ENCODE peak calls at places on chromosomes 5 and 9, in five cellular contexts. H, Y, E, C and P are unnamed samples.

GRCh38 chr5:147452137-147452838 is 57.6 kb downstream of the DPYSL3 start:
- DNase-seq in H (no peak), E (peak), Y (no peak), C (no peak), P (no peak)

GRCh38 chr9:82584349-82584846 is 478.5 kb downstream of the RASEF start:
- DNase-seq in H (no peak), E (no peak), C (no peak), Y (no peak), P (no peak)

GRCh38 chr5:120621339-120621738 is 157.2 kb downstream of the PRR16 start:
- DNase-seq in C (no peak), H (no peak), Y (no peak), E (peak), P (no peak)

GRCh38 chr5:59081693-59082092 is 498.8 kb downstream of the RAB3C start:
- DNase-seq in E (no peak), Y (no peak), C (no peak), H (no peak), P (no peak)

GRCh38 chr5:142841511-142842255 is 71.5 kb downstream of the ARHGAP26 start:
- DNase-seq in H (peak), C (no peak), E (peak), Y (no peak), P (no peak)

GRCh38 chr9:74577956-74578355 is 80.8 kb downstream of the RORB start:
- DNase-seq in Y (peak), C (no peak), E (peak), H (peak), P (no peak)

GRCh38 chr5:139705191-139705590 is 57.0 kb downstream of the CXXC5 start:
- DNase-seq in H (no peak), Y (no peak), E (no peak), C (no peak), P (no peak)

GRCh38 chr5:148209151-148209550 is 6.3 kb downstream of the SPINK6 start:
- DNase-seq in C (no peak), H (no peak), E (no peak), Y (no peak), P (no peak)

GRCh38 chr5:168313596-168314204 is 22.3 kb downstream of the WWC1 start:
- DNase-seq in C (no peak), Y (no peak), E (no peak), H (no peak), P (no peak)

GRCh38 chr9:34549407-34549732 is 26.6 kb upstream of the ENHO start:
- DNase-seq in E (no peak), Y (no peak), H (no peak), C (no peak), P (no peak)

GRCh38 chr5:138632900-138633489 is 57.8 kb upstream of the HSPA9 start:
- DNase-seq in H (peak), C (peak), E (peak), Y (peak), P (peak)

GRCh38 chr5:113513384-113514262 is at the start of gene YTHDC2:
- DNase-seq in H (peak), E (peak), C (peak), Y (peak), P (peak)

GRCh38 chr9:134193912-134194535 is 29.7 kb upstream of the RNU6ATAC start:
- DNase-seq in C (no peak), E (no peak), H (no peak), Y (no peak), P (no peak)

GRCh38 chr5:165576678-165577275 is 2071.4 kb downstream of the MAT2B start:
- DNase-seq in Y (no peak), H (no peak), C (no peak), E (no peak), P (no peak)

GRCh38 chr5:79146352-79146751 is 34.7 kb downstream of the BHMT start:
- DNase-seq in H (peak), C (peak), E (no peak), Y (peak), P (no peak)

GRCh38 chr5:75885849-75886596 is 168.8 kb upstream of the POC5 start:
- DNase-seq in Y (no peak), E (peak), H (no peak), C (no peak), P (no peak)

GRCh38 chr9:121567142-121568100 is 67.8 kb upstream of the GGTA1 start:
- DNase-seq in Y (no peak), E (no peak), C (no peak), H (no peak), P (no peak)

GRCh38 chr9:87451149-87451548 is 46.5 kb upstream of the DAPK1 start:
- DNase-seq in E (no peak), H (no peak), Y (no peak), C (no peak), P (no peak)

GRCh38 chr9:130286781-130287428 is 21.3 kb downstream of the HMCN2 start:
- DNase-seq in Y (no peak), H (no peak), C (no peak), E (no peak), P (no peak)

GRCh38 chr5:91252916-91253315 is 130.2 kb downstream of the ARRDC3 start:
- DNase-seq in E (no peak), C (no peak), H (no peak), Y (no peak), P (no peak)

GRCh38 chr9:106936680-106937079 is 73.7 kb downstream of the ZNF462 start:
- DNase-seq in Y (no peak), C (no peak), H (no peak), E (no peak), P (no peak)

GRCh38 chr5:11719888-11720481 is 184.3 kb downstream of the CTNND2 start:
- DNase-seq in H (no peak), E (peak), Y (peak), C (peak), P (peak)

GRCh38 chr5:2430606-2431005 is 320.9 kb downstream of the IRX2 start:
- DNase-seq in C (no peak), H (no peak), E (no peak), Y (no peak), P (no peak)

GRCh38 chr9:93083592-93084470 is 12.2 kb upstream of the CARD19 start:
- DNase-seq in H (peak), E (peak), C (no peak), Y (no peak), P (no peak)

GRCh38 chr5:88666761-88667186 is 216.2 kb downstream of the MEF2C start:
- DNase-seq in Y (peak), C (no peak), E (peak), H (no peak), P (no peak)

GRCh38 chr5:28254846-28255245 is 1216.5 kb upstream of the CDH9 start:
- DNase-seq in E (no peak), Y (peak), H (peak), C (no peak), P (no peak)

GRCh38 chr5:14213253-14213652 is 70.1 kb downstream of the TRIO start:
- DNase-seq in C (no peak), H (no peak), E (no peak), Y (no peak), P (no peak)

GRCh38 chr5:14212838-14213237 is 69.7 kb downstream of the TRIO start:
- DNase-seq in Y (no peak), H (no peak), E (no peak), C (no peak), P (no peak)

GRCh38 chr5:14215901-14216300 is 72.8 kb downstream of the TRIO start:
- DNase-seq in H (no peak), C (no peak), E (peak), Y (no peak), P (no peak)

GRCh38 chr5:14211818-14212799 is 69.0 kb downstream of the TRIO start:
- DNase-seq in C (no peak), Y (no peak), E (no peak), H (no peak), P (no peak)

GRCh38 chr5:14213813-14214585 is 70.9 kb downstream of the TRIO start:
- DNase-seq in C (no peak), H (no peak), E (peak), Y (no peak), P (no peak)
- H3K27ac ChIP-seq in C (no peak), H (peak), E (no peak), Y (no peak), P (no peak)

GRCh38 chr9:119114681-119115080 is 254.6 kb downstream of the BRINP1 start:
- DNase-seq in H (no peak), Y (no peak), C (no peak), E (no peak), P (no peak)
- TF ChIP-seq CTCF in H (no peak), Y (no peak), C (no peak), E (no peak), P (no peak)

DNA sequence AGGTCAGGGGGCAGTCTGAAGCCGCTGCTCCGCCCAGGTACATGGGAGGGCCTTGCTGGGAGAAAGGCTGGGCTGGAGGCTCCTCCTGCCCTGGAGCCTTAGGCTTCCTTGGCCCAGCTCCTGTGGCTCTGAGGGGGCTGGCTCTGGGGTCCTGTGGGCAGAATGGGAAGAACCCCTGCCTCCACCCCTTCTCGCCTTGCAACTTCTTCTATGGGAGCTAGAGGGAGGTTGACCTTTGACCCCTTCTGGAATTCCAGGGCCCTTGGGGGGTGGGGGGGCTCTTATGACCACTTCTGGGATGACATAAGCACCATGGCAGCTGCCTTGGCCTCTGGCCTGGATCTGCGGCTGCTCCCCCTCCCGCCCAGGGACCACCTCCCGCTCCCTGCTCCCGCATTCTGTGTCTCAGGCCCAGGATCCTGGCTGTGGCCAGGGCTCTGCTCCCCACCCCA is 32.2 kb downstream of the IER5L start:
- DNase-seq in E (peak), H (peak), C (no peak), Y (no peak), P (no peak)
- H2AFZ ChIP-seq in E (no peak), H (no peak), C (no peak), Y (no peak), P (no peak)

GRCh38 chr9:110668528-110669167 is at the start of gene MUSK:
- DNase-seq in Y (no peak), H (no peak), E (no peak), C (no peak), P (no peak)
- H3K27ac ChIP-seq in Y (peak), H (no peak), E (no peak), C (no peak), P (no peak)

DNA sequence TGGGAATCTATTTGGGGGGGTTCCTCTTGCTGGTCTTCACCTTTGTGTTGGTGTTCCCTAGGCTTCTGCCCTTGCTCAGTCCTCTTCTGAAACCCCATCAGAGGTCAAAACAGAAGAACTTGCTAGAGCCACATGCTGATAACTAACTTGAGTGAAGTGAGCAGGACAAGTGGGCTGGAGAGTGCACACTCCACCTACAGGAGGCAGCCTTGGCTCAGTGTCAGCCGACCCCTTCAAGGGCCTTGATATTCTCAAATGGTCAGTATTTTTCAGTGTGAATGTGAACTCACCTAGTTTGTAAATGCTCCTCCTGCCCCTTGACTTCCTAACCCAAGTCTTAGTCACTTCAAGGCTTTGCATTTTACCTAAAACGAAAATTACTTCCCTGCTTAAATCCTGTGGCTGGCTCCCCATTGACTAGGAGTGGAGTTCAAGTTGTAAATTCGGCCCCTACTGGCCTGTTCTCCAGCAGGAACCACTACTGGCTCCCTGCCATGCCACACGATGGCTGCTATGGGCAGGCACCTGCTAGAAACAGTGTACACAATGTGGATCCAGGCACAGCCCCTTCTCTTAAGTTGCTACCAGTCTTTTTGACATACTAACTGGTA is 3.6 kb upstream of the SLC1A3 start:
- DNase-seq in C (no peak), E (no peak), H (no peak), Y (peak), P (no peak)
- TF ChIP-seq CTCF in C (no peak), E (peak), H (peak), Y (peak), P (no peak)

GRCh38 chr5:176362098-176362442 is 506 bp upstream of the KIAA1191 start:
- DNase-seq in C (no peak), H (no peak), E (no peak), Y (no peak), P (no peak)

GRCh38 chr5:176366575-176366894 is 1.2 kb downstream of the ARL10 start:
- DNase-seq in E (no peak), H (no peak), Y (no peak), C (no peak), P (no peak)

GRCh38 chr5:176365663-176366574 is 632 bp downstream of the ARL10 start:
- DNase-seq in H (peak), E (peak), C (no peak), Y (no peak), P (no peak)

GRCh38 chr5:176361437-176362097 is at the start of gene KIAA1191:
- DNase-seq in E (peak), Y (peak), C (peak), H (peak), P (peak)

DNA sequence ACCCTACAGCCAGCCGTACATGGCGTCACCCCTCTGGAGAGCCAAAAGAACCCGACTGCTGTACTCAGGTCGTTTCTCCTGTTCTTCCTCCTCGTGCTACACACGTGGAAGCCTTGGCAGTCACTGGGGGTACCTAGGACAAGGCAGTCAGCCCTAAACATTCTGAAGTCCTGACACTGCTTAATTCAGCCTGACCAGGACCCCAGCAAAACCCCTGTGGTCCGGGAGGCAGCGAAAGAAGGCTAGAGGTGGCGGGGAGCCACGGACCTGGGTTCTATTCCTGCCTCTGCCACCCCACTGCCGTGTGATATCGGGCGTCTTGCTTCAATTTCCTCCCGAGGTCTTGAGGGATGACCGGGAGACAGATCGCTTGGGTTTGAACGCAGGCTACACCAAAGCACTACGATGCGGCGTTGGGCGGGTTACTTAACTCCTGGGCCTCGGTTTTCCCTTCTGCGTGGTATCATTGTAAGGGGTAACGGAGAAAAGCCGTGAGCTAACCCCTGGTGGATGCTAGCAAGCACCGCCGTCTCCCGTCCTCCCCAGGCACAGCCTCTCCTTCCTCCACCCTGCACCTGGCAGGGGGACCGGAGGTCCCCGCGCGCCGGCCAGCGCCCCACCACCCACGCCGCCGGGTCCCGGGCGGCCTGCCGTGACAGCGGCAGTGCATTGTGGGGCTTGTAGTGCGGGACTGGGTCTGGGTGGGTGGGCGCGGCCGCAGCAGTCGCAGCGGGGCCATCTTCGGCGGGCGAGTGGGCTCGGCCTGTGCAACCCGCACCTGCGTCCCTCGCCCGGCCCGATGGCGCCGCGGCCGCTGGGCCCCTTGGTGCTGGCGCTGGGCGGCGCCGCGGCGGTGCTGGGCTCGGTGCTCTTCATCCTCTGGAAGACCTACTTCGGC is at the start of gene ARL10:
- DNase-seq in Y (no peak), C (no peak), E (peak), H (peak), P (no peak)
- H2AFZ ChIP-seq in Y (no peak), C (peak), E (peak), H (peak), P (no peak)

GRCh38 chr5:172445866-172446265 is 8.5 kb downstream of the SH3PXD2B start:
- DNase-seq in E (no peak), Y (no peak), H (no peak), C (no peak), P (no peak)

GRCh38 chr5:172446336-172447051 is 7.8 kb downstream of the SH3PXD2B start:
- DNase-seq in H (no peak), E (no peak), Y (no peak), C (no peak), P (no peak)

GRCh38 chr5:172443441-172444109 is 10.8 kb downstream of the SH3PXD2B start:
- DNase-seq in C (peak), E (no peak), H (peak), Y (peak), P (peak)

GRCh38 chr5:172444110-172444510 is 10.2 kb downstream of the SH3PXD2B start:
- DNase-seq in E (no peak), Y (peak), H (peak), C (peak), P (no peak)

DNA sequence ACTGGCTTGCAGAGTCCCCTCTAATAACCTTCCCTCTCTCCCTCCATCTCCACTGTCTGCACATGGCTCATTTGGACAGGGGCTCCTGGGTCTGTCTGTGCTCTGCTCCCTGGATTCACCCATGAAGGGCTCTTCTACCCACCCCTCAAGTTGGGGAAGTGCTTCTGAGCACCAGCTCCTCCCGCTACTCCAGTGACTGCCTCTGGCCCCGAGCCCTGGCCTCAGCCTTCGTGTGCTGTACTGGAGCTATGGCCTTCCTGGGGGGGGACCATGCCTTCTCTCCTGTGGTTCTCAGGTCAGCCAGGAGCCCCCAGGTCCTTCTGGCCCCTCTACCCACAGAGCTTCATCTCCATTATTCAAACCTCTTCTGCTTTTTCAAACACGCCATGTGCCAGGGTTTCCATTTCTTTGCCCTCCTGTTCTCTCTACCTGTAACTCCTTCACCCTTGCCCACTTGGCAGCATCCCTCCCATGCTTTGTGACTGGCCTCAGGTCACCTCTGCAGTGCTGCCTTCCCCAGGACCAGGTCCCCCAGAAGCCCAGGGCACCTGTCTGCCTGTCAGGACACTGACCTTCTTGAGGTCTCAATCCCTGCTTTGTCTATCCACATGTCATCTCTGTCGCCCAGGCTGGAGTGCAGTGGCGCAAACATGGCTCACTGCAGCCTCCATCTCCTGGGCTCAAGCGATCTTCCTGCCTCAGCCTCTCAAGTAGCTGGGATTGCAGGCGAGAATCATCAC is 9.5 kb downstream of the SH3PXD2B start:
- DNase-seq in Y (no peak), H (no peak), E (no peak), C (no peak), P (no peak)
- H3K27ac ChIP-seq in Y (no peak), H (no peak), E (no peak), C (no peak), P (no peak)

GRCh38 chr9:108838017-108838416 is 17.8 kb downstream of the ACTL7B start:
- DNase-seq in Y (peak), C (peak), E (no peak), H (peak), P (no peak)

GRCh38 chr9:108836771-108837170 is 19.0 kb downstream of the ACTL7B start:
- DNase-seq in H (no peak), E (peak), C (peak), Y (peak), P (no peak)

GRCh38 chr9:108835831-108836230 is 20.0 kb downstream of the ACTL7B start:
- DNase-seq in Y (peak), E (no peak), C (peak), H (no peak), P (no peak)

GRCh38 chr9:108836319-108836718 is 19.5 kb downstream of the ACTL7B start:
- DNase-seq in H (no peak), C (no peak), Y (no peak), E (no peak), P (no peak)

DNA sequence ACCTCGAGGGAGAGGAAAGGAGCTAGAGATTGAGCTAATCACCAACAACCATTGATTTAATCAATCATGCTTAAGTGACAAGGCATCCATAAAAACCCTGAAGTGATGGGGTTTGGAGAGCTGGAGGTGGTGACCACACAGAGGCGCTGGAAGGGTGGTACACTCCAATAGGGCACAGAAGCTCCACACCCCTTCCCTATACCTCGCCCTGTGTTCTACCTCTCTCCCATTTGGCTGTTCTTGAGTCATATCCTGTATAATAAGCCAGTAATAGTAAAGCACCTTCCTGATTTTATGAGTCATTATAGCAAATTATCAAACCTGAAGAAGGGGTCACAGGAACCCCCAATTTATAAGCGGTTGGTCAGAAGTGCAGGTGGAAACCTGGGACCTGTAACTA is 18.3 kb downstream of the ACTL7B start:
- DNase-seq in Y (peak), C (peak), E (no peak), H (no peak), P (no peak)
- TF ChIP-seq CTCF in Y (no peak), C (no peak), E (no peak), H (no peak), P (no peak)